ENCODE peak calls at places on chromosomes 6 and 20, in eight cellular contexts. I is endothelial cell; K is kidney glomerular epithelial cell; N is T-helper 9 cell; Q is NCI-H1092; S is globus pallidus; R is stimulated activated CD8-positive, alpha-beta memory T cell treated with anti-CD3 and anti-CD28 coated beads, Interleukin-7, amount 100 ng/mL, for 48 hours; Z is stimulated activated CD4-positive, alpha-beta T cell treated with anti-CD3 and anti-CD28 coated beads, Interleukin-12 subunit alpha, Interleukin-12 subunit beta, amount 100 ng/mL, for 4 hours. D is an unnamed sample.

GRCh38 chr20:21518292-21518991 is 4.6 kb upstream of the NKX2-2 start:
- DNase-seq in S (no peak), Z (no peak), K (no peak), I (no peak), R (no peak), Q (peak), N (no peak), D (no peak)

GRCh38 chr6:25193147-25193864 is 85.9 kb upstream of the CARMIL1 start:
- DNase-seq in Q (no peak), K (peak), N (no peak), S (peak), I (no peak), Z (no peak), R (no peak), D (peak)

GRCh38 chr6:83536034-83536646 is 23.8 kb downstream of the PRSS35 start:
- DNase-seq in K (peak), Z (peak), N (peak), S (no peak), Q (no peak), I (peak), R (peak), D (no peak)

GRCh38 chr20:6530254-6530653 is 237.2 kb upstream of the BMP2 start:
- DNase-seq in I (no peak), Z (no peak), N (no peak), Q (no peak), K (no peak), S (no peak), R (no peak), D (no peak)

GRCh38 chr20:41631826-41632225 is 13.6 kb upstream of the CHD6 start:
- DNase-seq in R (no peak), S (no peak), N (no peak), Q (no peak), Z (no peak), K (no peak), I (no peak), D (no peak)

GRCh38 chr6:35596448-35597442 is 84.0 kb upstream of the TULP1 start:
- DNase-seq in Q (no peak), Z (no peak), I (no peak), N (no peak), S (no peak), R (no peak), K (peak), D (no peak)

GRCh38 chr6:119148102-119148824 is 69.8 kb upstream of the FAM184A start:
- DNase-seq in R (no peak), N (no peak), S (peak), Q (peak), Z (no peak), K (peak), I (peak), D (peak)

GRCh38 chr20:16459019-16459700 is 114.1 kb downstream of the KIF16B start:
- DNase-seq in I (no peak), Z (no peak), N (no peak), S (no peak), K (peak), R (no peak), Q (no peak), D (peak)

GRCh38 chr6:34182751-34183531 is 37.1 kb upstream of the GRM4 start:
- DNase-seq in R (peak), Q (no peak), Z (peak), N (peak), K (no peak), S (no peak), I (no peak), D (no peak)

GRCh38 chr20:49983123-49983847 is 505 bp downstream of the SNAI1 start:
- DNase-seq in Q (no peak), Z (no peak), S (no peak), R (no peak), N (no peak), K (no peak), I (no peak), D (no peak)

GRCh38 chr6:143592335-143592734 is 80.8 kb upstream of the FUCA2 start:
- DNase-seq in I (peak), S (no peak), Q (no peak), N (no peak), R (no peak), K (no peak), Z (no peak), D (no peak)

GRCh38 chr6:19731286-19731685 is 105.9 kb upstream of the ID4 start:
- DNase-seq in N (no peak), R (no peak), Q (no peak), I (no peak), K (no peak), Z (no peak), S (no peak), D (no peak)

GRCh38 chr6:54115966-54116365 is 4.7 kb downstream of the MLIP start:
- DNase-seq in Z (no peak), R (no peak), I (no peak), S (no peak), Q (no peak), N (no peak), K (no peak), D (no peak)

GRCh38 chr6:56771189-56771588 is 128.5 kb upstream of the DST start:
- DNase-seq in Q (no peak), I (no peak), R (no peak), N (no peak), S (no peak), K (no peak), Z (no peak), D (no peak)

GRCh38 chr20:37922016-37922415 is 19.1 kb downstream of the VSTM2L start:
- DNase-seq in S (no peak), R (peak), Z (no peak), N (no peak), K (no peak), Q (no peak), I (no peak), D (no peak)

GRCh38 chr6:74574794-74575193 is 631.1 kb downstream of the COL12A1 start:
- DNase-seq in N (no peak), Q (no peak), R (no peak), Z (no peak), I (no peak), S (peak), K (peak), D (no peak)

GRCh38 chr6:38997128-38997761 is 51.3 kb upstream of the GLP1R start:
- DNase-seq in Q (peak), R (peak), N (peak), S (no peak), I (peak), Z (peak), K (no peak), D (no peak)

GRCh38 chr20:17969884-17970409 is 1.1 kb downstream of the MGME1 start:
- DNase-seq in K (peak), S (peak), R (no peak), I (peak), Q (no peak), Z (peak), N (no peak), D (no peak)

GRCh38 chr20:57040924-57041323 is 225.5 kb downstream of the BMP7 start:
- DNase-seq in Q (no peak), Z (no peak), R (no peak), I (no peak), K (peak), S (no peak), N (no peak), D (no peak)

GRCh38 chr20:32779500-32780215 is 17.5 kb downstream of the DNMT3B start:
- DNase-seq in Z (no peak), K (no peak), R (no peak), N (no peak), I (peak), Q (no peak), S (no peak), D (no peak)

GRCh38 chr6:54770328-54770727 is 76.2 kb upstream of the FAM83B start:
- DNase-seq in R (no peak), Q (no peak), N (no peak), K (no peak), S (no peak), Z (no peak), I (no peak), D (no peak)

GRCh38 chr6:107434812-107435211 is 24.6 kb downstream of the PDSS2 start:
- DNase-seq in I (no peak), N (no peak), R (no peak), Q (no peak), K (no peak), Z (no peak), S (no peak), D (no peak)

GRCh38 chr20:4998160-4998651 is 3.1 kb downstream of the SLC23A2 start:
- DNase-seq in Q (no peak), R (no peak), S (no peak), I (no peak), K (no peak), N (no peak), Z (no peak), D (no peak)

GRCh38 chr6:121434037-121434770 is 1.2 kb upstream of the GJA1 start:
- DNase-seq in Z (no peak), N (no peak), I (no peak), Q (no peak), R (no peak), K (no peak), S (no peak), D (no peak)

GRCh38 chr6:38319259-38320255 is 320.2 kb downstream of the BTBD9 start:
- DNase-seq in Q (no peak), I (no peak), N (no peak), K (no peak), R (no peak), S (no peak), Z (no peak), D (no peak)

GRCh38 chr6:130837067-130837466 is 9.9 kb downstream of the SMLR1 start:
- DNase-seq in S (no peak), R (no peak), Z (no peak), I (no peak), Q (no peak), K (no peak), N (no peak), D (no peak)

GRCh38 chr6:140744648-140745320 is 1370.3 kb upstream of the CITED2 start:
- DNase-seq in R (no peak), Z (no peak), S (no peak), Q (no peak), K (no peak), I (no peak), N (no peak), D (peak)

GRCh38 chr6:166862287-166862977 is 93.9 kb downstream of the RNASET2 start:
- DNase-seq in Q (peak), Z (peak), I (peak), R (no peak), S (peak), N (peak), K (peak), D (no peak)

GRCh38 chr6:23180504-23181293 is 611.3 kb downstream of the HDGFL1 start:
- DNase-seq in K (no peak), N (no peak), I (no peak), Q (peak), S (peak), R (no peak), Z (no peak), D (no peak)

GRCh38 chr6:87283461-87283860 is 38.9 kb upstream of the SMIM8 start:
- DNase-seq in N (no peak), K (no peak), Q (no peak), I (no peak), R (no peak), Z (no peak), S (no peak), D (no peak)